ENCODE peak calls at places on chromosomes 2 and 18, in nine cellular contexts. H is heart left ventricle, J is suprapubic skin, D is A549, N is K562, A is right lobe of liver, F is ovary, C is HCT116, T is uterus. Y is an unnamed sample. For H3K4me1, the result is how much of the 10 kb centered on the place peaks cover.

GRCh38 chr2:239544846-239545465 is 144.1 kb upstream of the HDAC4 start:
- DNase-seq in A (no peak), T (no peak), N (no peak), J (peak), D (no peak), H (no peak), F (no peak), C (no peak), Y (no peak)

GRCh38 chr2:30293303-30293912 is 62.1 kb downstream of the LBH start:
- DNase-seq in A (no peak), J (no peak), C (peak), D (peak), H (no peak), T (peak), F (no peak), N (no peak), Y (no peak)

GRCh38 chr2:152369176-152369860 is 34.3 kb downstream of the FMNL2 start:
- DNase-seq in D (no peak), A (no peak), J (no peak), N (no peak), F (no peak), T (no peak), H (no peak), C (no peak), Y (no peak)

GRCh38 chr18:76806301-76806700 is 16.1 kb upstream of the ZNF236 start:
- DNase-seq in A (no peak), T (no peak), F (no peak), N (no peak), J (no peak), D (no peak), H (no peak), C (no peak), Y (no peak)

GRCh38 chr2:74702001-74702715 is 48.1 kb downstream of the SEMA4F start:
- DNase-seq in A (no peak), N (no peak), H (no peak), J (no peak), D (no peak), C (no peak), T (no peak), F (no peak), Y (no peak)

GRCh38 chr2:236904389-236905263 is 181.1 kb upstream of the COPS8 start:
- DNase-seq in J (no peak), D (no peak), F (no peak), H (no peak), N (no peak), C (no peak), A (no peak), T (no peak), Y (no peak)

GRCh38 chr2:39123436-39123999 is 2.7 kb upstream of the SOS1 start:
- DNase-seq in F (no peak), J (no peak), N (no peak), A (no peak), H (no peak), C (no peak), D (no peak), T (no peak), Y (no peak)

GRCh38 chr18:13178976-13179375 is 39.6 kb upstream of the LDLRAD4 start:
- DNase-seq in A (no peak), T (no peak), F (no peak), N (no peak), D (no peak), J (no peak), C (no peak), H (no peak), Y (no peak)

GRCh38 chr2:127525692-127526141 is 572 bp downstream of the IWS1 start:
- DNase-seq in N (peak), C (no peak), D (peak), A (no peak), T (no peak), J (no peak), H (peak), F (no peak), Y (no peak)

GRCh38 chr18:42586603-42587002 is 528.9 kb downstream of the RIT2 start:
- DNase-seq in N (no peak), F (no peak), A (no peak), T (no peak), C (no peak), D (no peak), H (no peak), J (no peak), Y (no peak)

GRCh38 chr2:180222642-180223041 is 215.5 kb upstream of the CWC22 start:
- DNase-seq in D (no peak), H (peak), N (no peak), J (no peak), A (no peak), F (no peak), T (no peak), C (no peak), Y (peak)

GRCh38 chr2:163527381-163527780 is 208.4 kb downstream of the FIGN start:
- DNase-seq in A (no peak), D (no peak), T (no peak), C (no peak), J (no peak), F (no peak), N (no peak), H (no peak), Y (no peak)

DNA sequence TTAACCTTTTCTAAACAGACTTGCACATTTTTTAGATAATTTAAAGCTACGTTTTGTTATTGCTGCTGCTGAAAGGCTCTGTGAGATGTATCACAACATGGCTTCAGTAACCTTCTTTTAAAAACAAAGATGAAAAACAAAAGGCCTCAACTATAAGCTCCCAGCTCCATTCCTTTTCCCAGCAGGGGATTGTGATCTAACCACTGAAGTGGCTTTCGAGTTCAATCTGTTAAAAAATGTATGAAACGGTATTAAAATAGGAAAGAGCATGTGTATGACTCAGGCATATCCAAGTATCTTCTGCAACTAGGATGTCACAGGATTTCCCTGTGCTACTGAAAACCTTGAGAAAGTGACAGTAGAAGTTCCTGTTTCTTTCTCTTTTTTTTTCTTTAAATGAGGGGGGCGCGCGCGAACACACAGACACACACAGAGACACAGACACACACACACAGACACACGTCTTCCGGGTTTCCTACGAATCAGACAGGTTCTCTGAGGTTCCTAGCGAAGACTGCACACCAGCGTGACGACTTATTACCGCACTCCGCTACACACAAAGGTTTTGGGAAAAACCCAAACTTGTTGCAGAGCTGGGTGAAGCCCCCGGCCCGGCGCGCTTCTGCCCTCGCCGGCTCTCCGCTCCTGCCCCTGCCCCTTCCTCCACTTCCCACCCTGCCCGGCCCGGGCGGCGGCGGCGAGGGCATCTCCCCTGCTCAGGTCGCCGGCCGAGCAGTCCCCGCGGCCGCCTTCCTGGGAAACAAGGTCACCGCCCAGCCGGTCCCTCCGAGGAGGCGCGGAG is 86.8 kb downstream of the RBMS1 start:
- DNase-seq in C (peak), A (peak), J (no peak), N (no peak), H (peak), D (peak), F (peak), T (peak), Y (peak)
- TF ChIP-seq POLR2A in C (no peak), A (peak), J (no peak), N (no peak), H (no peak), D (peak), F (peak), T (no peak), Y (no peak)

DNA sequence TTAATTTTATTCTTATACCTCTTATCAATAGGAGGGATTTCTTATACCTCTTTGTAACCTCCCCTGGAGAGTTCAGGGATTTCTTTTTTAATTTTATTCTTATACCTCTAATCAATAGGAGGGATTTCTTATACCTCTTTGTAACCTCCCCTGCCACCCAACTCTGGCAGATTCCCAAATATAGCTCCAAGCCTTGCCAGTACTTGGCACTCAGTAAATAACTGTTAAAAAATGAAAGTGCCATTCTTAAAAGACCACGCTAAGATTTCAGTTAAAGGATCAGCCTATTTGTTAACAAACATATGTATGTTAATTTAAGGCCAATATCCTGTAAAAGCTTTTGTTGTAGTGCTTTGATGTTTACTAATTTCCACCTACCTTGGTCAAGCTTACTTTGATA is 4.8 kb downstream of the RNF149 start:
- DNase-seq in N (no peak), H (no peak), C (no peak), D (no peak), T (no peak), F (no peak), J (no peak), A (no peak), Y (no peak)
- H3K4me1 ChIP-seq in N (under half), H (half or more), C (under half), D (under half), T (under half), F (under half), J (half or more), A (under half), Y (half or more)

GRCh38 chr2:88458633-88459032 is 6.1 kb upstream of the FOXI3 start:
- DNase-seq in J (no peak), D (no peak), C (no peak), F (no peak), T (no peak), A (no peak), H (no peak), N (no peak), Y (no peak)
- H3K4me3 ChIP-seq in J (no peak), D (no peak), C (no peak), F (no peak), T (no peak), A (no peak), H (no peak), N (no peak), Y (no peak)

GRCh38 chr2:218397502-218398436 is 1.9 kb upstream of the CTDSP1 start:
- DNase-seq in T (peak), H (peak), F (peak), J (peak), D (peak), A (peak), C (peak), N (peak), Y (peak)

GRCh38 chr2:218399391-218400166 is at the start of gene CTDSP1:
- DNase-seq in D (peak), N (peak), F (peak), J (peak), H (peak), C (peak), A (peak), T (peak), Y (peak)

GRCh38 chr2:218396688-218397501 is 2.8 kb upstream of the CTDSP1 start:
- DNase-seq in C (no peak), H (peak), A (peak), J (peak), T (peak), D (peak), N (peak), F (peak), Y (peak)

GRCh38 chr2:218400167-218400929 is 680 bp downstream of the CTDSP1 start:
- DNase-seq in A (peak), H (peak), D (peak), T (peak), F (peak), N (peak), J (peak), C (no peak), Y (peak)

DNA sequence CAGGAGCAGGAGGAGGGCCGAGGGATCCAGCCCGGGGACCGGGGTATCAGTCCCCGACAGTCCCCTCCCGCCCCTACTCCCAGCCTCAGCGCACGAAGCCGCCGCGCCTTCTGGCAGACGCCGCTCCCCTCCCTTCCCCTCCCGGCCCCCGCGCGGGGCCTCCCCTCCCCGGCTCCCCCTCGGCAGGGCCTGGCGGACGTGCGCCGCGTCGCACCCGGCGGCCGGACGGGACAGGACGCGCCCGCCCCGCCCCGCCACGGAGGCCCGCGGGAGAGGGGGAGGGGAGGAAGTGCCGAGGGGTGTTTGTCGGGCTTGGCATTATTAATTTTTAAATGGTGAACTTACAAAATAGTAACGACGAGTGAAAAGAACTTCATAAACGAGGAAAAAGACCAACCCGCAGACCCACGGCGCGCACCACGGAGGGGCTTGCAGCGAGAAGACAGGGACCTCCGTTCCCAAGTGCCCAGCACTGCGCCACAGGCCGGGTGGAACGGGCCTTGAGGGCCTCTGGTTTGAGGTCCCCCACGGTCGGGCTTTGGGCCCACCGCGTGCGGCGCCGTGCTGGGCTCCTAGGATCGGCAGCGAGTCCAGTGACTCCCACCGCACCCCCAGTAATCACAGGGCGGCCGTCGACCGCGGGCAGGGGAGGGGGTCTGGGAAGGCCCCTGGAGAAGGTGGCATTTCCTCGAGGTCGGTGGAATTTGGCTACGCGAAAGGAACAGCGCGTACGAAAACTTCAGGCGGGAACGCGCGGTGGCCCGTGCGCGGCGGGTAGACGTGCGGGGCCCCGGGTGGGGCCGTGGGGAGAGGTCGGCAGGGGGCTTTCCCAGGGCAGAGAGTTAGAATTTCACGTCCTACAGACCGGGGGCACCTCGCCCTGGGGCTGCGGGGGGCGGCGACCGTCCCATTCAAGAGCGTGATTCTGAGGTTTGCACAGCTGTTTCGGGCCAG is 954 bp upstream of the CTDSP1 start:
- DNase-seq in H (peak), T (peak), C (peak), F (peak), A (peak), D (peak), N (peak), J (peak), Y (peak)
- TF ChIP-seq POLR2A in H (no peak), T (no peak), C (no peak), F (peak), A (no peak), D (no peak), N (peak), J (no peak), Y (no peak)

Y was measured in body of pancreas.